ENCODE peak calls at places on chromosomes 7 and 10, in six cellular contexts. W is upper lobe of right lung; K is A673; S is CD8-positive, alpha-beta memory T cell; P is colonic mucosa; X is IMR-90. T is an unnamed sample.

GRCh38 chr7:4245135-4245865 is 436.8 kb upstream of the FOXK1 start:
- DNase-seq in W (peak), K (no peak), S (no peak), P (no peak), X (no peak), T (no peak)

GRCh38 chr7:102473271-102473991 is 5.3 kb downstream of the POLR2J start:
- DNase-seq in W (no peak), K (no peak), S (peak), P (no peak), X (no peak), T (no peak)

GRCh38 chr10:88089498-88089897 is 226.1 kb downstream of the PTEN start:
- DNase-seq in W (no peak), K (no peak), S (no peak), P (no peak), X (no peak), T (no peak)

GRCh38 chr10:65496541-65496940 is 1429.3 kb upstream of the LRRTM3 start:
- DNase-seq in W (no peak), K (no peak), S (no peak), P (no peak), X (no peak), T (no peak)

GRCh38 chr7:18030758-18031157 is 3.1 kb upstream of the PRPS1L1 start:
- DNase-seq in W (no peak), K (no peak), S (no peak), P (no peak), X (no peak), T (no peak)

GRCh38 chr7:5179756-5180155 is 10.3 kb upstream of the WIPI2 start:
- DNase-seq in W (no peak), K (no peak), S (no peak), P (no peak), X (no peak), T (no peak)

GRCh38 chr10:79179404-79180309 is 110.9 kb downstream of the ZMIZ1 start:
- DNase-seq in W (no peak), K (peak), S (no peak), P (no peak), X (no peak), T (no peak)

GRCh38 chr10:79495306-79495705 is 17.0 kb upstream of the EIF5AL1 start:
- DNase-seq in W (no peak), K (no peak), S (no peak), P (no peak), X (no peak), T (no peak)

GRCh38 chr7:70420263-70420662 is 711.7 kb upstream of the GALNT17 start:
- DNase-seq in W (no peak), K (no peak), S (no peak), P (no peak), X (no peak), T (no peak)

GRCh38 chr7:45007571-45008328 is 7.7 kb downstream of the CCM2 start:
- DNase-seq in W (peak), K (no peak), S (no peak), P (no peak), X (no peak), T (no peak)

GRCh38 chr10:31659665-31660064 is 269.0 kb downstream of the ARHGAP12 start:
- DNase-seq in W (no peak), K (no peak), S (no peak), P (no peak), X (no peak), T (no peak)

GRCh38 chr7:25994433-25994988 is 157.5 kb upstream of the NFE2L3 start:
- DNase-seq in W (no peak), K (no peak), S (no peak), P (no peak), X (no peak), T (no peak)

GRCh38 chr7:129550673-129551360 is 48.5 kb downstream of the SMKR1 start:
- DNase-seq in W (no peak), K (peak), S (no peak), P (no peak), X (no peak), T (no peak)

GRCh38 chr10:130337696-130338587 is 201.8 kb downstream of the GLRX3 start:
- DNase-seq in W (no peak), K (no peak), S (no peak), P (no peak), X (no peak), T (no peak)

GRCh38 chr10:29535012-29535777 is 99.6 kb downstream of the SVIL start:
- DNase-seq in W (peak), K (peak), S (no peak), P (peak), X (peak), T (peak)

GRCh38 chr7:74502216-74502891 is 48.6 kb downstream of the GTF2IRD1 start:
- DNase-seq in W (no peak), K (no peak), S (no peak), P (no peak), X (no peak), T (no peak)

GRCh38 chr10:77118603-77119282 is 518.9 kb downstream of the KCNMA1 start:
- DNase-seq in W (no peak), K (no peak), S (no peak), P (no peak), X (no peak), T (no peak)

GRCh38 chr10:34859170-34859569 is 44.1 kb upstream of the PARD3 start:
- DNase-seq in W (no peak), K (no peak), S (no peak), P (peak), X (peak), T (no peak)

GRCh38 chr7:29386196-29386765 is 177.4 kb upstream of the PRR15 start:
- DNase-seq in W (no peak), K (peak), S (no peak), P (no peak), X (no peak), T (no peak)

GRCh38 chr7:73823257-73823656 is 7.5 kb upstream of the CLDN4 start:
- DNase-seq in W (no peak), K (no peak), S (no peak), P (no peak), X (no peak), T (no peak)

GRCh38 chr10:14381475-14381874 is 50.8 kb upstream of the FRMD4A start:
- DNase-seq in W (no peak), K (no peak), S (no peak), P (no peak), X (no peak), T (no peak)

GRCh38 chr7:148700693-148701092 is 2.0 kb downstream of the CUL1 start:
- DNase-seq in W (no peak), K (peak), S (peak), P (peak), X (peak), T (no peak)

GRCh38 chr10:86360657-86361056 is 5.9 kb downstream of the GRID1 start:
- DNase-seq in W (peak), K (no peak), S (no peak), P (no peak), X (no peak), T (no peak)

GRCh38 chr7:157709531-157710251 is 372.9 kb downstream of the DNAJB6 start:
- DNase-seq in W (peak), K (no peak), S (peak), P (no peak), X (no peak), T (no peak)

GRCh38 chr10:79129361-79129997 is 60.7 kb downstream of the ZMIZ1 start:
- DNase-seq in W (no peak), K (peak), S (no peak), P (no peak), X (peak), T (no peak)

GRCh38 chr7:48390381-48391327 is 219.4 kb downstream of the ABCA13 start:
- DNase-seq in W (no peak), K (no peak), S (no peak), P (no peak), X (no peak), T (no peak)

GRCh38 chr10:33334839-33335549 is 527 bp upstream of the NRP1 start:
- DNase-seq in W (peak), K (peak), S (no peak), P (peak), X (peak), T (no peak)

GRCh38 chr7:311796-312195 is 21.8 kb downstream of the FOXL3 start:
- DNase-seq in W (no peak), K (no peak), S (peak), P (no peak), X (no peak), T (no peak)

DNA sequence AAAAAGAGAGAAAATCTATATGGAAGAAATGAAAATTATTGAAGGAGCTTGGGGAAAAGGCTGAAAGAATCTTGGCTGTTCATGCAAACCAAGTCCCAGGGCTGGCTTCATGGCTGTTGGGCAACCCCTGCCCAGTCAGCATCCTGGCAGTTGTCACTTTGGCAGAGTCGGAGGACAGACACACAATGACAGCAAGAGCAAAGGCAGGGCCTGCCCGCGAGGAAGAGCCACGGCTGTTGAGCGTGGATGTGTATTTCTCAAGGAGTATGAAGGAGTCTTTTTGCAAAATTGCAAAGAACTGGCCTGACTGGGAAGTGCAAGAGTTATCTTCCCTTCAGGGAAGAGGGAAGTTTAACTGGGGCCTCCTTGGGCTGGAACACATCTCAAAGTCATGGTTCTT is 11.7 kb downstream of the PTPRE start:
- DNase-seq in W (no peak), K (no peak), S (no peak), P (no peak), X (no peak), T (no peak)
- H3K27ac ChIP-seq in W (no peak), K (no peak), S (no peak), P (no peak), X (no peak), T (no peak)

GRCh38 chr7:125254521-125254920 is 324.9 kb upstream of the POT1 start:
- DNase-seq in W (no peak), K (no peak), S (no peak), P (no peak), X (no peak), T (no peak)
- H3K27ac ChIP-seq in W (no peak), K (no peak), S (no peak), P (no peak), X (no peak), T (no peak)

GRCh38 chr10:122294511-122295422 is 23.7 kb downstream of the BTBD16 start:
- DNase-seq in W (no peak), K (no peak), S (no peak), P (no peak), X (no peak), T (no peak)

GRCh38 chr10:122295423-122295947 is 24.4 kb downstream of the BTBD16 start:
- DNase-seq in W (no peak), K (no peak), S (no peak), P (peak), X (no peak), T (no peak)

GRCh38 chr10:122292376-122292775 is 21.3 kb downstream of the BTBD16 start:
- DNase-seq in W (no peak), K (no peak), S (no peak), P (no peak), X (no peak), T (no peak)

GRCh38 chr10:122293156-122293978 is 22.3 kb downstream of the BTBD16 start:
- DNase-seq in W (no peak), K (no peak), S (no peak), P (no peak), X (no peak), T (no peak)

DNA sequence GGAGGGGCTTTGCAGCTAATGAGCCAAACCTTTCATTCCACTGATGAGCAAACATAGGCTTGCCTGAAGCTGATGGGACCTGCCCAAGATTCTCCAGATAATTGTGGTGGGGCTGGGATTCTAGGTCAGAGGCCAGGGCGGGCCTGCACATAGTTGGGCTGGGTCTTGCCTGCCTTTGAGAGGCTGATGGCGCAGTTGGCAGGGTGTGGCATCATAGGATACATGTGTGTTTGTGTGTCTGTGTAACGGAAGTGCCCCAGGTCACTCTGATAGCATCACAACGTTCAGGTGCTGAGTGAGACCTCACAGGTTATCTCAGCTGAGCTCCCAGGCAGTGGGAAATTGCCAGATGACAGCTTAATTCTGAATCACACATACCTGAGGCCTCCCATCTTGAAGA is 22.9 kb downstream of the BTBD16 start:
- DNase-seq in W (no peak), K (no peak), S (no peak), P (no peak), X (no peak), T (no peak)
- H3K27ac ChIP-seq in W (no peak), K (no peak), S (no peak), P (no peak), X (no peak), T (no peak)

GRCh38 chr7:34062826-34063225 is 157.5 kb downstream of the BMPER start:
- DNase-seq in W (no peak), K (no peak), S (no peak), P (no peak), X (no peak), T (no peak)
- H3K27ac ChIP-seq in W (no peak), K (peak), S (no peak), P (no peak), X (no peak), T (no peak)

DNA sequence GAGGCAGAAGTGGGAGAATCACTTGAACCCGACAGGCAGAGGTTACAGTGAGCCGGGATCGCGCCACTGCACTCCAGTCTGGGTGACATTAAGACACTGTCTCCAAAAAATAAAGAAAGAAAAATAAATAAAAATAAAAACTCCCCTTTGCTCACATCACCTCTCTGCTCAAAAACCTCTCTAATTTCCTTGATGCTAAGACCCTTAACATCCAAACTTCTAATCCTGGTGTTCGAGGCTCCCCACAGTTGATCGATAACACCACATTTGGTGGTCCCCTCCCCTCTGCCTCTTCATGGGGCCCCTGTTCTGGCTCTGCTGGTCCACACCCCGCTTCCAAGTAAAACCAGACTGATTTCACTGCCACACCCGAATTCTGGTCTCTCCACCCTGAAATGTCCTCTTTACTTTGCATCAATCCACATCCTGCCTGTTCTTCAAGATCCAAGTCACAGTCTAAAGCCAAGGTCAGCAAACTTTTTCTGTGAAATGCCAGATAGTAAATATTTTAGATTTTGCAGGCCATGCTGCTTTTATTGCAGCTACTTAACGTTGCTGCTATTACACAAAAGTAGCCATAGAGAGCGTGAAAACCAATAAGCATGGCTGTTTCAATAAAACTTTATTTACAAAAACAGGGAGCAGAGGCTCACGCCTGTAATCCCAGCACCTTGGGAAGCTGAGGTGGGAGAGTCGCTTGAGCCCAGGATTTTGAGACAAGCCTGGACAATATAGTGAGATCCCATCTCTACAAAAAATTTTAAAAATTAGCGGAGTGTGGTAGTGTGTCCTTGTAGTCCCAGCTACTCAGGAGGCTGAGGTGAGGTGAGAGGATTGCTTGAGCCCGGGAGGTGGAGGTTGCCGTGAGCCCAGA is 11.8 kb downstream of the MOSPD3 start:
- DNase-seq in W (no peak), K (no peak), S (no peak), P (no peak), X (no peak), T (no peak)
- H3K27ac ChIP-seq in W (no peak), K (no peak), S (no peak), P (no peak), X (no peak), T (no peak)

GRCh38 chr10:10865303-10865702 is 152.4 kb upstream of the CELF2 start:
- DNase-seq in W (no peak), K (no peak), S (no peak), P (no peak), X (peak), T (no peak)
- H3K27ac ChIP-seq in W (no peak), K (no peak), S (no peak), P (no peak), X (no peak), T (no peak)

GRCh38 chr10:44066856-44067255 is 318.0 kb downstream of the CXCL12 start:
- DNase-seq in W (no peak), K (no peak), S (no peak), P (no peak), X (no peak), T (no peak)
- H3K27ac ChIP-seq in W (no peak), K (no peak), S (no peak), P (no peak), X (no peak), T (no peak)

T was measured in Panc1.